ENCODE peak calls at places on chromosome 14, in seven cellular contexts. One of them, this sample, is unnamed.
A peak's percentile ranks its signal among the peaks of the same experiment; 100 is the strongest.

GRCh38 chr14:66288511-66288910 is 197.7 kb upstream of the CCDC196 start:
- DNase-seq in hepatocyte: no peak
- DNase-seq in neural progenitor cell: no peak
- DNase-seq in MM.1S: no peak
- DNase-seq in HCT116: no peak
- DNase-seq in GM23248: peak; percentile 1
- DNase-seq in GM23338: no peak
- DNase-seq in this sample: peak; percentile 37

GRCh38 chr14:68363841-68364711 is 428.8 kb downstream of the ZFP36L1 start:
- DNase-seq in hepatocyte: peak; percentile 56
- DNase-seq in GM23248: peak; percentile 31
- DNase-seq in GM23338: peak; percentile 85
- DNase-seq in MM.1S: no peak
- DNase-seq in HCT116: no peak
- DNase-seq in neural progenitor cell: peak; percentile 95
- DNase-seq in this sample: no peak

GRCh38 chr14:68682166-68683103 is 110.4 kb downstream of the ZFP36L1 start:
- DNase-seq in MM.1S: no peak
- DNase-seq in hepatocyte: peak; percentile 71
- DNase-seq in GM23338: no peak
- DNase-seq in neural progenitor cell: no peak
- DNase-seq in GM23248: peak; percentile 96
- DNase-seq in HCT116: no peak
- DNase-seq in this sample: peak; percentile 95

GRCh38 chr14:51058382-51058781 is 36.5 kb downstream of the TRIM9 start:
- DNase-seq in hepatocyte: no peak
- DNase-seq in MM.1S: no peak
- DNase-seq in GM23248: no peak
- DNase-seq in HCT116: no peak
- DNase-seq in neural progenitor cell: no peak
- DNase-seq in GM23338: no peak
- DNase-seq in this sample: no peak

GRCh38 chr14:22594156-22594716 is 3.9 kb upstream of the ABHD4 start:
- DNase-seq in GM23248: no peak
- DNase-seq in HCT116: no peak
- DNase-seq in MM.1S: no peak
- DNase-seq in neural progenitor cell: no peak
- DNase-seq in GM23338: no peak
- DNase-seq in hepatocyte: no peak
- DNase-seq in this sample: no peak

GRCh38 chr14:88481794-88482193 is 73.0 kb downstream of the PTPN21 start:
- DNase-seq in GM23248: no peak
- DNase-seq in hepatocyte: no peak
- DNase-seq in GM23338: no peak
- DNase-seq in neural progenitor cell: no peak
- DNase-seq in HCT116: no peak
- DNase-seq in MM.1S: no peak
- DNase-seq in this sample: no peak

GRCh38 chr14:42110167-42110566 is 503.5 kb downstream of the LRFN5 start:
- DNase-seq in hepatocyte: no peak
- DNase-seq in MM.1S: peak; percentile 43
- DNase-seq in HCT116: no peak
- DNase-seq in GM23248: peak; percentile 82
- DNase-seq in neural progenitor cell: peak; percentile 55
- DNase-seq in GM23338: peak; percentile 60
- DNase-seq in this sample: peak; percentile 85

GRCh38 chr14:35336171-35337073 is 44.2 kb downstream of the PSMA6 start:
- DNase-seq in hepatocyte: peak; percentile 83
- DNase-seq in neural progenitor cell: peak; percentile 59
- DNase-seq in GM23338: peak; percentile 63
- DNase-seq in GM23248: no peak
- DNase-seq in MM.1S: no peak
- DNase-seq in HCT116: no peak
- DNase-seq in this sample: peak; percentile 53

GRCh38 chr14:30607156-30607780 is 14.9 kb upstream of the SCFD1 start:
- DNase-seq in MM.1S: no peak
- DNase-seq in GM23248: peak; percentile 30
- DNase-seq in GM23338: no peak
- DNase-seq in neural progenitor cell: no peak
- DNase-seq in hepatocyte: no peak
- DNase-seq in HCT116: no peak
- DNase-seq in this sample: no peak

GRCh38 chr14:95530461-95531170 is 4.2 kb upstream of the GLRX5 start:
- DNase-seq in GM23338: no peak
- DNase-seq in MM.1S: no peak
- DNase-seq in neural progenitor cell: no peak
- DNase-seq in GM23248: peak; percentile 64
- DNase-seq in HCT116: no peak
- DNase-seq in hepatocyte: no peak
- DNase-seq in this sample: peak; percentile 58

GRCh38 chr14:21382886-21383847 is 652 bp downstream of the SUPT16H start:
- DNase-seq in MM.1S: peak; percentile 26
- DNase-seq in GM23248: peak; percentile 86
- DNase-seq in HCT116: no peak
- DNase-seq in neural progenitor cell: peak; percentile 59
- DNase-seq in GM23338: peak; percentile 57
- DNase-seq in hepatocyte: peak; percentile 68
- DNase-seq in this sample: peak; percentile 49

GRCh38 chr14:94805726-94806288 is 35.9 kb upstream of the GSC start:
- DNase-seq in GM23248: peak; percentile 33
- DNase-seq in hepatocyte: peak; percentile 26
- DNase-seq in neural progenitor cell: peak; percentile 50
- DNase-seq in GM23338: no peak
- DNase-seq in HCT116: no peak
- DNase-seq in MM.1S: no peak
- DNase-seq in this sample: no peak

GRCh38 chr14:99378782-99379214 is 101.9 kb downstream of the SETD3 start:
- DNase-seq in MM.1S: no peak
- DNase-seq in neural progenitor cell: no peak
- DNase-seq in GM23248: peak; percentile 63
- DNase-seq in HCT116: peak; percentile 22
- DNase-seq in GM23338: no peak
- DNase-seq in hepatocyte: peak; percentile 41
- DNase-seq in this sample: peak; percentile 72

GRCh38 chr14:44589180-44589579 is 82.1 kb upstream of the FSCB start:
- DNase-seq in hepatocyte: no peak
- DNase-seq in GM23338: no peak
- DNase-seq in HCT116: no peak
- DNase-seq in GM23248: no peak
- DNase-seq in MM.1S: no peak
- DNase-seq in neural progenitor cell: no peak
- DNase-seq in this sample: peak; percentile 75

DNA sequence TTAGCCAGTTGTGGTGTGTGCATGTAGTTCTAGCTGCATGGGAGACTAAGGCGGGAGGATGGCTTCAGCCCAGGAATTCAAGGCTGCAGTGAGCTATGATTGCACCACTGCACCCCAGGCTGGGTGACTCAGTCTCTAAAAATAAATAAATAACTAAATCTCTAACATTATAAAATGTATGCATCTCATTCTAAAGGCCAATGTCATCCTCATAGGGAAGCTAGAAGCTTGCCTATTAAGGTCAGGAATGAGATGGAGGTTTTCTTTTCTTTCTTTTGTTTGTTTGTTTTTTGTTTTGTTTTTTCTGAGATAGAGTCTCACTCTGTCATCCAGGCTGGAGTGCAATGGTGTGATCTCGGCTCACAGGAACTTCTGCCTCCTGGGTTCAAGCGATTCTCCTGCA is 48.8 kb upstream of the PAPLN start:
- DNase-seq in neural progenitor cell: no peak
- DNase-seq in GM23338: no peak
- DNase-seq in GM23248: peak; percentile 69
- DNase-seq in HCT116: no peak
- DNase-seq in hepatocyte: no peak
- DNase-seq in MM.1S: no peak
- DNase-seq in this sample: peak; percentile 74
- TF ChIP-seq EZH2phosphoT487 in neural progenitor cell: no peak
- TF ChIP-seq EZH2phosphoT487 in GM23338: no peak
- TF ChIP-seq EZH2phosphoT487 in GM23248: no peak
- TF ChIP-seq EZH2phosphoT487 in HCT116: no peak
- TF ChIP-seq EZH2phosphoT487 in hepatocyte: no peak
- TF ChIP-seq EZH2phosphoT487 in MM.1S: no peak
- TF ChIP-seq EZH2phosphoT487 in this sample: no peak

DNA sequence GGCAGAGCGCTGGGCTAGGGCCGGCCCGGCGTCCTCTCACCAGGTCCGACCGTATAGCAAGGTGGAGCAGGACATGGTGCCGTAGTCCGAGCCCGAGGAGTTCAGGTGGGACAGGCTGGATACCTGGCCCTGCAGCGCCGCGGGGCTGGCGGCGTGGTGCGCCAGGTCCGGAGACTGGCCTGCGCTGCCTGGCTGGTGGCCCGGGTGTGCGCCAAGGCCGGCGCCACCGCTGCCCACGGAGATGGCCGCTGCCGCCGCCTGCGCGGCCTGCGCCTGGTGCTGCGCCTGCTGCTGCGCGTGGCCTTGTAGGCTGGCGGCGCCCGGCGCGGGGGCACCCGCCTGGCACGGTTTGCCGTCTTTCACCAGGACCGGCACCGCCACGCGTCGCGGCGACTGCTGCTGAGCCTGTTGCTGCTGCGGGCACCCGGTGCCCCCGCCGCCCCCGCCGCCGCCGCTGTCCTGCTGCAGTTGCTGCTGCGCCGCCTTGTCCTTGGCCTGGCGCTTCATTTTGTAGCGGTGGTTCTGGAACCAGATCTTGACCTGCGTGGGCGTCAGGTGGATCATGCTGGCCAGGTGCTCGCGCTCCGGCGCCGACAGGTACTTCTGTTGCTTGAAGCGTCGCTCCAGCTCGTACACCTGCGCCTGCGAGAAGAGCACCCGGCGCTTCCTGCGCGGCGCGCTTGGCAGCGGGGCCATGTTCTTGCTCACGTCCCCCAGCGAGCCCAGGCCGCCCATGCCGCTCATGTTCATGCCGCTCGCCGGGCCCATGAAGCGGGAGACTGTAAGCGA is 2.6 kb downstream of the NKX2-1 start:
- DNase-seq in HCT116: no peak
- DNase-seq in hepatocyte: no peak
- DNase-seq in neural progenitor cell: peak; percentile 60
- DNase-seq in GM23248: no peak
- DNase-seq in MM.1S: no peak
- DNase-seq in GM23338: peak; percentile 56
- DNase-seq in this sample: no peak
- TF ChIP-seq EZH2 in HCT116: no peak
- TF ChIP-seq EZH2 in hepatocyte: no peak
- TF ChIP-seq EZH2 in neural progenitor cell: peak; percentile 72
- TF ChIP-seq EZH2 in GM23248: no peak
- TF ChIP-seq EZH2 in MM.1S: no peak
- TF ChIP-seq EZH2 in GM23338: peak; percentile 96
- TF ChIP-seq EZH2 in this sample: no peak

DNA sequence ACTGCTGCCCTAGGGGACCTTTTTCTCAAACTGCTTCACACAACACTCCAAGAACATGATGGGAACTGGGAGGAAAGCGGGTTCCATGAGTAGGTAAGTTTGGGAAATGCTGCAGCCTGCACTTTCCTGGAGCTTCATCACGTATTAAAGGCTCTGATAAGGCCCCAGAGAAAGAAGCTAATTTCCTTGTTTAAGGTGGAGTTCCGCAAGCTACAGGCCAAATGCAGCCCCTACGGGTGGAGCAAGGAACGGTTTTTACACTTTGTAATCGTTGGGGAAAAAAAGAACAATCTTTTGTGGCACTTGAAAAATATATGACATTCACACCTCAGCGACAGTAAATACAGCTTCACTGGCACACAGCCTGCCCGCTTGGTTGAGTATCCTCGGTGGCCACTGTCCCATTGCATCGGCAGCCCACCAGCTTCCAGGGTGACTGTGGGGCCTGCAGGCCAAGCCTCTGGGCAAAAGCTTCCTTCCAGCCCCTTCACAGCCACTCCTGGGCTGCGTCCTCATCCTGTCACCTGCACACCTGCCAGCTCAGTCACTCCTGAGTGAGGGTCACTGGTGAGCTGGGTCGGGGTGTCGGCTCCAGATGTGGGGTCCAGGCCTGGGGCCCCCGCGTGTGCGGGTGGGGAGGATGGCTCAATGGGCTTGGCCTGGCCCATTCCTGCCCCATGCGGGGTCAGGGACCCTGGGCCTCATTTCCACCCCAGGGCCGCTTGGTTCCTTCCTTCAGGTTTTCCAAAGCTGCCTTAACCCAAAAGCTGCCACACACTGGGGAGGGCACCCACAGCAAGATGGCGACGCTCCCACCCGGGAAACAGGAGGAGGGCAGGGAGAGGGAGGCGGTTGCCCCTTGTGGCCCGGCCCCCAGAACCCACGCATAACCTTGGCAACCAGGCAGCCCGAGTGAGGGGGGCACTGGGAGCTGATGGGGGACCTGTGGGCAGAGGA is 2.4 kb downstream of the AMN start:
- DNase-seq in GM23248: no peak
- DNase-seq in GM23338: peak; percentile 44
- DNase-seq in MM.1S: no peak
- DNase-seq in hepatocyte: no peak
- DNase-seq in neural progenitor cell: no peak
- DNase-seq in HCT116: no peak
- DNase-seq in this sample: no peak
- H3K27me3 ChIP-seq in GM23248: peaks cover 41% of the 10 kb centered on the region
- H3K27me3 ChIP-seq in GM23338: peaks cover 90% of the 10 kb centered on the region
- H3K27me3 ChIP-seq in MM.1S: no peaks in the 10 kb centered on the region
- H3K27me3 ChIP-seq in hepatocyte: peaks cover 41% of the 10 kb centered on the region
- H3K27me3 ChIP-seq in neural progenitor cell: peaks cover 97% of the 10 kb centered on the region
- H3K27me3 ChIP-seq in HCT116: no peaks in the 10 kb centered on the region
- H3K27me3 ChIP-seq in this sample: peaks cover 5% of the 10 kb centered on the region

GRCh38 chr14:75926431-75926830 is 55.4 kb downstream of the TGFB3 start:
- DNase-seq in hepatocyte: no peak
- DNase-seq in neural progenitor cell: no peak
- DNase-seq in HCT116: no peak
- DNase-seq in GM23248: no peak
- DNase-seq in MM.1S: no peak
- DNase-seq in GM23338: no peak
- DNase-seq in this sample: peak; percentile 18

GRCh38 chr14:75933712-75934296 is 48.0 kb downstream of the TGFB3 start:
- DNase-seq in HCT116: no peak
- DNase-seq in MM.1S: no peak
- DNase-seq in GM23338: no peak
- DNase-seq in GM23248: no peak
- DNase-seq in neural progenitor cell: no peak
- DNase-seq in hepatocyte: no peak
- DNase-seq in this sample: no peak

GRCh38 chr14:75927564-75928087 is 54.2 kb downstream of the TGFB3 start:
- DNase-seq in GM23248: no peak
- DNase-seq in hepatocyte: no peak
- DNase-seq in HCT116: no peak
- DNase-seq in GM23338: no peak
- DNase-seq in neural progenitor cell: no peak
- DNase-seq in MM.1S: no peak
- DNase-seq in this sample: no peak

DNA sequence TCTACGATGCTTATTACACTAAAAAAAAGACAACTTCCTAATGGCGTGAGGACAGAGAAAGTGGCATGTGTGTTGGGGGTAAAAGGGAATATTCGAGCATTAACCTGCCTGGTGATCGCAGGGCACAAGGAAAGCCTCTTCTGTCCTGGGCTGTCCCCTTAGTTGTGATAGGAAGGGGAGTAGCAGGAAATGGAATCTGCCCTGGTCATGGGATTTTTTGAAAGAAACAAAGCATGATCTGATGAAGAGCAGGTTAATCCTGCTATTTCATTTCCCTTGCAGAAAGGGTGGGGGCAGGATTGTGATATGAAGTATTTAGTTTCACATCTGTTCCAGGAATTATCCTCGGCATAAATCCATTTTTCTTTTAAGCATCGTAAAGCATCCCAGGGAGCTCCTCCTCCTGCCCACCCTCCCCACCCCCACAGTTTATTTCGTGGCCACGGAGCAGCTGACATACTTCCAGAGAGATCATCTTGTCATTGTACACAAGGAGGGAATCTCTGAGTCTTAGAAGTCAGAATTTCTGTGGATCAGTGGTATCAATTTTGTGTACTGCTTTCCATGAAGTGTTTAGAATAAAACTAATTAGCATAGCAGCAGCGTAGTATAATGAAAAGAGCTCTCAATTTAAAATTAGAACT is 53.1 kb downstream of the TGFB3 start:
- DNase-seq in GM23338: no peak
- DNase-seq in hepatocyte: no peak
- DNase-seq in GM23248: no peak
- DNase-seq in neural progenitor cell: no peak
- DNase-seq in MM.1S: no peak
- DNase-seq in HCT116: no peak
- DNase-seq in this sample: no peak
- TF ChIP-seq EZH2phosphoT487 in GM23338: no peak
- TF ChIP-seq EZH2phosphoT487 in hepatocyte: no peak
- TF ChIP-seq EZH2phosphoT487 in GM23248: no peak
- TF ChIP-seq EZH2phosphoT487 in neural progenitor cell: no peak
- TF ChIP-seq EZH2phosphoT487 in MM.1S: no peak
- TF ChIP-seq EZH2phosphoT487 in HCT116: no peak
- TF ChIP-seq EZH2phosphoT487 in this sample: no peak

This sample was measured in PC-3.